ENCODE peak calls at places on chromosomes 11 and 22, in four cellular contexts. R, D, P and S are unnamed samples.

GRCh38 chr11:64028398-64029115 is 7.2 kb upstream of the FLRT1 start:
- DNase-seq in D (no peak), R (no peak), P (no peak), S (peak)

GRCh38 chr11:128467610-128468041 is 119.7 kb downstream of the ETS1 start:
- DNase-seq in R (peak), D (no peak), P (no peak), S (no peak)

GRCh38 chr22:48755332-48755949 is 1072.2 kb downstream of the BRD1 start:
- DNase-seq in D (no peak), P (no peak), R (no peak), S (no peak)

GRCh38 chr11:80596291-80596810 is 1155.5 kb upstream of the TENM4 start:
- DNase-seq in D (no peak), P (no peak), R (no peak), S (no peak)

GRCh38 chr22:17243524-17243923 is 24.3 kb upstream of the ADA2 start:
- DNase-seq in R (no peak), D (peak), P (no peak), S (no peak)

GRCh38 chr11:77046060-77046501 is 11.9 kb downstream of the B3GNT6 start:
- DNase-seq in R (no peak), P (peak), D (peak), S (peak)

GRCh38 chr11:17230867-17231851 is 23.4 kb upstream of the PIK3C2A start:
- DNase-seq in D (no peak), P (no peak), R (no peak), S (no peak)

GRCh38 chr22:25764270-25765015 is 22.5 kb downstream of the MYO18B start:
- DNase-seq in R (no peak), P (no peak), D (no peak), S (no peak)

GRCh38 chr22:27032121-27032761 is 374.9 kb downstream of the MIAT start:
- DNase-seq in R (no peak), D (no peak), P (peak), S (peak)

GRCh38 chr11:110185599-110185998 is 92.4 kb downstream of the ZC3H12C start:
- DNase-seq in R (no peak), P (no peak), D (no peak), S (no peak)

GRCh38 chr11:65843811-65844210 is 10.0 kb downstream of the SNX32 start:
- DNase-seq in P (no peak), D (no peak), R (no peak), S (no peak)

GRCh38 chr11:67440229-67441081 is 2.8 kb downstream of the CORO1B start:
- DNase-seq in R (no peak), D (no peak), P (no peak), S (no peak)

GRCh38 chr11:104897891-104898684 is at the start of gene CASP12:
- DNase-seq in R (no peak), D (no peak), P (no peak), S (no peak)

GRCh38 chr22:45816771-45817170 is 145.1 kb downstream of the ATXN10 start:
- DNase-seq in D (no peak), P (no peak), R (no peak), S (no peak)

GRCh38 chr11:100612766-100613165 is 74.3 kb upstream of the ARHGAP42 start:
- DNase-seq in D (no peak), P (no peak), R (no peak), S (no peak)

GRCh38 chr11:75144716-75145014 is 6.2 kb upstream of the SLCO2B1 start:
- DNase-seq in R (no peak), D (no peak), P (no peak), S (no peak)

GRCh38 chr11:114317738-114318137 is 21.5 kb downstream of the NNMT start:
- DNase-seq in R (no peak), D (no peak), P (no peak), S (peak)

DNA sequence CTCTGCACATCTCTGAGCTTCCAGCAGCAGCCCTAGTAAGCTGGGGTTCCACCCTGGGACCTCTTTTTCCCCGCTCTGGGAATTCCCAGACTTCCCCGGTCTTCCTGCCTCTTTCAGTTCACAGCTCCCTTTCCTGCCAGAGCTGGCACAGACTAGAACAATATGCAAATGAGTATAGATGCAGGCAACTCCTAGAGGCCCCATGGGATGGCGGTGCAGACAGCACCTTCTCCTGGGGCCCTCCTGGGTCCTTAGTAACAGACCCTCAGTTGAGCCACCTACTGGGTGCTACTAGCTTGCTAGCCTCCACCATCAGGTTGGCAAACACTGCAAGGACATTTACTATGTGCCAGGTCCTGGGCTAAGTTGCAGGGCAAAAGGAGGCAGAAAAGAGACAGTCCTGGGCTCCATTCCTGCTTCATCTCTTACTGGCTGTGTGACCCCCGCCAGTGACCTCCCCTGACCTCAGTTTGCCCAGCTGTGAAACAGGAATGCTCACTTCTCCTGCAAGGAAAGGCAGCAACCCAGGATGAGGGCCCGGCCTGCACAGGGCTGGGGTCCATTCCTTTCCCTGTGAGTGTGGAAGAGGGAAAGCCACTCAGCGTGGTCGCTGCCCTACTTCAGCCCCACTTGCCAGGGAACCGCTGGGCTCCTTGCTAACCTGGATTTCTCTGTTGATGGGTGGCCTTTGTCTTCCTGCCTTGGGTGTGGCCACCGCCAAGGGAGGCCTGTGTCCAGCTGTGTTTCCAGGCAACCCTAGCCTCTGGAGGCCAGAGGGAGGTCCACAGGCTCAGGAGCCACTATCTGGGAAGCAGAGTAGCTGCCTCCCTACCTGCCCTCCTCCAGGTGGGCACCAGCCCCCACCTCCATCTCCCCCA is 7.3 kb downstream of the RELT start:
- DNase-seq in D (no peak), P (no peak), R (no peak), S (no peak)
- TF ChIP-seq CTCF in D (no peak), P (no peak), R (no peak), S (no peak)

GRCh38 chr11:119101367-119101758 is 290 bp downstream of the DPAGT1 start:
- DNase-seq in P (no peak), R (no peak), D (no peak), S (no peak)

GRCh38 chr11:119100960-119101349 is 698 bp downstream of the DPAGT1 start:
- DNase-seq in R (no peak), P (no peak), D (no peak), S (no peak)

GRCh38 chr11:119101759-119102423 is at the start of gene DPAGT1:
- DNase-seq in P (peak), R (peak), D (peak), S (peak)

GRCh38 chr11:119099707-119100106 is 1.9 kb downstream of the DPAGT1 start:
- DNase-seq in R (no peak), D (no peak), P (no peak), S (no peak)

GRCh38 chr11:119100246-119100959 is 1.2 kb downstream of the DPAGT1 start:
- DNase-seq in R (no peak), D (no peak), P (no peak), S (peak)
- TF ChIP-seq CTCF in R (peak), D (peak), P (peak), S (peak)

GRCh38 chr11:121292503-121293275 is at the start of gene SC5D:
- DNase-seq in R (peak), P (peak), D (peak), S (peak)
- TF ChIP-seq CTCF in R (no peak), P (no peak), D (no peak), S (no peak)

GRCh38 chr11:8384199-8384821 is 120.6 kb upstream of the LMO1 start:
- DNase-seq in P (peak), D (peak), R (peak), S (no peak)
- TF ChIP-seq CTCF in P (peak), D (no peak), R (peak), S (no peak)

GRCh38 chr11:124627546-124627945 is 4.9 kb downstream of the TBRG1 start:
- DNase-seq in P (no peak), R (no peak), D (no peak), S (no peak)

GRCh38 chr11:124629961-124630360 is 7.3 kb downstream of the TBRG1 start:
- DNase-seq in D (no peak), P (no peak), R (no peak), S (no peak)

GRCh38 chr11:124638500-124638899 is 15.8 kb downstream of the TBRG1 start:
- DNase-seq in R (no peak), P (no peak), D (no peak), S (no peak)

DNA sequence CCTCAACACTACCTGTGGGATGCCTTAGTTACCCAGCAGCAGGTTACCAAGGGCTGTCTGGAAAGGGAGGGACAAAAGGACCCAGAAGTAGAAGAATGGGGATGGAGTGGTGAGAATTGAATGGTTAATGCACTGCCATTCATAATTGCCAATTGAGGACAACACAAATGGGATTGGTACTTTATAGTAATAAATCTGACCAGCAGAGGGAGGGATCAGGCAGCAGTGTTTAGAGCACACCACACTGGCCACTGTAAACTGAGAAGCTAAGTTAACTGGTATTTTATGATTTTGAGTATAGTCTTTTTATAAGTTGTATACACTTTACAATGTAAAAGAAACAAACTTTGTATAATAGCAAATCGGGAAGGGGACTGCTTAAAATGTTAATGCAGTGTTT is 10.7 kb downstream of the TBRG1 start:
- DNase-seq in P (no peak), R (no peak), D (no peak), S (no peak)
- TF ChIP-seq CTCF in P (no peak), R (peak), D (no peak), S (peak)

GRCh38 chr11:399731-400211 is 5.8 kb downstream of the PKP3 start:
- DNase-seq in P (no peak), D (no peak), R (no peak), S (no peak)
- TF ChIP-seq CTCF in P (no peak), D (no peak), R (no peak), S (no peak)

GRCh38 chr11:45616802-45617549 is 48.4 kb downstream of the CHST1 start:
- DNase-seq in P (no peak), D (no peak), R (no peak), S (no peak)

GRCh38 chr11:45618897-45619296 is 46.5 kb downstream of the CHST1 start:
- DNase-seq in P (no peak), D (no peak), R (no peak), S (no peak)

GRCh38 chr11:45614196-45614828 is 51.1 kb downstream of the CHST1 start:
- DNase-seq in R (no peak), D (no peak), P (no peak), S (no peak)

GRCh38 chr11:45617886-45618601 is 47.4 kb downstream of the CHST1 start:
- DNase-seq in R (no peak), P (no peak), D (no peak), S (no peak)

DNA sequence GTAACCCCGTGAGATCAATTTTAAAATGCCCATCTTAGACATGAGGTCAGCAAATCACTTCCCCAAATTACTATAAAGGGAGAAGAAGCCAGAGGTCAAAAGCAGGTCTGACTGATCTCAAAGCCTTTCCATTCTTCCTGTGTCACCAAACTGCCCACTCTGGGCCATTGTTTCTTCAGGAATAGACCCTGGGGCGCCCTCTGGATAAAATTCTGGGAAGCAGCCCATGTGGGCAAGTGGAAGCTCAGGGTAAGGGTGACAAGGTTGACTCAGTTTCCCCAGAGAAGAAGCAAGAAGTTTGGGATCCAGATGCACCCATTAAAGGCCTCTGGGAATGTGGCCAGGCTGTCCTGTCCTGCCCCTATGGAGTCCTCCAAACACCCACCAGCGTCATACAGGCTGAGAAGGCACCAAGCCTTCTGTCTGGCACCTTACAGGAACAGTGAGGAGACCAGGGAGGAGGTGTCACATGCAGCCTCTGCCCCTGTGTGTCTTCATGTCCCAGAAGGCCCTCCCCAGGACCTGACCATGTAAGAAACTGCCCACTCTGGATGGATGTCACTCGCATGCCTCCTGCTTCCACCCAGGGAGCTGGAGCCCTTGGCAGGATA is 50.1 kb downstream of the CHST1 start:
- DNase-seq in R (no peak), D (no peak), P (no peak), S (no peak)
- TF ChIP-seq CTCF in R (no peak), D (no peak), P (no peak), S (peak)

DNA sequence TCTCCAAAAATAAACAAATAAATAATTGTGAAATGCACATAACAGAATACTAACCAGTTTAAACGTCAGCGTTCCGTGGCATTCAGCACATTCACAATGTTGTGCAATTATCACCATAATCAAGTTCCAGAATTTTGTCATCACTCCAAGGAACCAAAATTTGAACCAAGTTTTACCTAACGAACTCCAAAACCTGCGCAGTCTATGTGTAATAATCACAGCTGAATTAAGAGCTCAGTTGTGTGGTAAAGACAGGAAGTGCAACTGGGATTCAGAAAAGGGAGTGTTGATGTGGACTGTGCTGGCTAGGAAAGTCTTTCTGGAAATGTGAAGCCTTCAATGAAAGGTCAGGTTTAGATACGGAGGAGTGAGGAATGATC is 5.4 kb upstream of the MCAM start:
- DNase-seq in P (no peak), D (no peak), R (no peak), S (no peak)
- TF ChIP-seq CTCF in P (no peak), D (no peak), R (no peak), S (no peak)

GRCh38 chr22:28711820-28712777 is 29.5 kb downstream of the CHEK2 start:
- DNase-seq in D (no peak), P (no peak), R (peak), S (no peak)
- TF ChIP-seq CTCF in D (no peak), P (no peak), R (peak), S (no peak)

DNA sequence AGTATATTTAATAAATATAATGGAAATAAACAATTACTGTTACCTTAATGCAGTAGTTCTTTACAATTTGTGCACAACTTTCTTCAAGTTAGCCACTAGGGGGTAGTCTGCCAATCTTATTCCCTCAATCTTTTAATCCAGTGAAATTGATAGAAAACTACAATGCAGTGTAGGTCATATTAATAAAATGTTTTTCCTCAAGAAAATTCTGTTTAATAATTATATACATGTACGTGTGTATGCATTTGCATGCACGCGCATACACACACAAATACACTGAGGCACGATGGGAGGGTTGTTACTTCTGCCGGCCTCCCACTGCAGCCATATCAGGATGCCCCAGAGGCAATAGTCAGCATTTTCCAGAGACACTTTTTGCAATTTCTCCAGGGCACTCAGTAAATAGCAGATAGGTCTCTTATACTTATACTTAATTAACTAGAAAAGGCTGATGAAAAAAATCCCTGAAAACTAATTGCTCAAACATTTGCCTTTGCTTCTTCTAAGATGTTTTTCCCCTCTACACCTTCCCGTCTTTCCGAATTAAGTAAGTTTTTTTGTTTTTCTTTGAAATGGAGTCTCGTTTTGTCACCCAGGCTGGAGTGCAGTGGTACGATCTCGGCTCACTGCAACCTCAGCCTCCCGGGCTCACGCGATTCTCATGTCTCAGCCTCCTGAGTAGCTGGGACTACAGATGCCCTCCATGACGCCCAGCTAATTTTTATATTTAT is 3.1 kb downstream of the GAB2 start:
- DNase-seq in R (no peak), D (no peak), P (no peak), S (peak)
- TF ChIP-seq CTCF in R (peak), D (peak), P (peak), S (peak)